ENCODE peak calls at places on chromosomes 13 and 19, in six cellular contexts. E, C, Q, X, F and D are unnamed samples.

GRCh38 chr13:29049524-29049923 is 229.4 kb downstream of the MTUS2 start:
- DNase-seq in E (no peak), C (no peak), Q (no peak), X (no peak), F (no peak), D (no peak)

GRCh38 chr19:1221141-1221903 is 15.7 kb downstream of the STK11 start:
- DNase-seq in E (no peak), C (peak), Q (no peak), X (no peak), F (no peak), D (no peak)

GRCh38 chr13:88887045-88887662 is 1216.0 kb downstream of the SLITRK5 start:
- DNase-seq in E (no peak), C (no peak), Q (no peak), X (no peak), F (peak), D (no peak)

GRCh38 chr19:18713550-18714117 is 30.2 kb downstream of the CRTC1 start:
- DNase-seq in E (no peak), C (no peak), Q (no peak), X (no peak), F (no peak), D (no peak)

GRCh38 chr19:8601796-8602195 is 8.7 kb downstream of the ADAMTS10 start:
- DNase-seq in E (no peak), C (no peak), Q (no peak), X (no peak), F (no peak), D (no peak)

GRCh38 chr13:107834717-107835116 is 380.6 kb downstream of the LIG4 start:
- DNase-seq in E (no peak), C (no peak), Q (no peak), X (no peak), F (no peak), D (no peak)

GRCh38 chr19:17862711-17863519 is 3.2 kb downstream of the RPL18A start:
- DNase-seq in E (no peak), C (no peak), Q (no peak), X (peak), F (no peak), D (no peak)

GRCh38 chr13:113151745-113152707 is 6.4 kb upstream of the PROZ start:
- DNase-seq in E (no peak), C (no peak), Q (no peak), X (no peak), F (peak), D (no peak)

GRCh38 chr13:46728777-46729176 is 68.2 kb downstream of the ESD start:
- DNase-seq in E (no peak), C (no peak), Q (no peak), X (no peak), F (no peak), D (no peak)

GRCh38 chr19:29708553-29709439 is 6.3 kb downstream of the C19orf12 start:
- DNase-seq in E (no peak), C (no peak), Q (no peak), X (no peak), F (no peak), D (no peak)

GRCh38 chr19:15324791-15325519 is 7.4 kb downstream of the BRD4 start:
- DNase-seq in E (no peak), C (no peak), Q (no peak), X (no peak), F (peak), D (no peak)

GRCh38 chr13:43805071-43805468 is 18.3 kb upstream of the ENOX1 start:
- DNase-seq in E (peak), C (no peak), Q (no peak), X (no peak), F (no peak), D (no peak)

GRCh38 chr13:28394422-28394821 is 100.5 kb downstream of the FLT1 start:
- DNase-seq in E (no peak), C (no peak), Q (no peak), X (no peak), F (no peak), D (no peak)

GRCh38 chr19:7944177-7944761 is 803 bp upstream of the TIMM44 start:
- DNase-seq in E (peak), C (peak), Q (peak), X (peak), F (peak), D (peak)

GRCh38 chr19:2603320-2603719 is 99.2 kb downstream of the GNG7 start:
- DNase-seq in E (no peak), C (peak), Q (no peak), X (no peak), F (peak), D (no peak)

GRCh38 chr13:108595416-108596257 is 33.8 kb upstream of the MYO16 start:
- DNase-seq in E (peak), C (no peak), Q (no peak), X (no peak), F (no peak), D (no peak)

GRCh38 chr19:51724543-51724942 is 752 bp upstream of the HAS1 start:
- DNase-seq in E (no peak), C (no peak), Q (no peak), X (no peak), F (no peak), D (no peak)

GRCh38 chr13:36966404-36966803 is 32.7 kb downstream of the ALG5 start:
- DNase-seq in E (no peak), C (no peak), Q (no peak), X (no peak), F (no peak), D (no peak)

GRCh38 chr13:76830805-76831204 is 55.4 kb downstream of the KCTD12 start:
- DNase-seq in E (no peak), C (no peak), Q (no peak), X (no peak), F (no peak), D (no peak)

GRCh38 chr13:23817833-23818232 is 71.4 kb downstream of the MIPEP start:
- DNase-seq in E (no peak), C (no peak), Q (no peak), X (no peak), F (no peak), D (no peak)

GRCh38 chr19:14197882-14198281 is 8.1 kb downstream of the ADGRL1 start:
- DNase-seq in E (no peak), C (no peak), Q (no peak), X (no peak), F (no peak), D (no peak)